ENCODE peak calls at places on chromosomes 6 and 20, in ten cellular contexts. E is fibroblast of lung, N is neuronal stem cell, S is hepatocyte, R is GM12878, M is H9, D is astrocyte, L is mesendoderm, V is GM23248, C is mammary epithelial cell. F is an unnamed sample.

GRCh38 chr6:165308926-165309731 is at the start of gene C6orf118:
- DNase-seq in D (peak; percentile 65), E (peak; percentile 29), C (no peak), L (peak; percentile 96), V (peak; percentile 68), M (peak; percentile 90), N (peak; percentile 78), R (no peak), S (peak; percentile 86), F (no peak)

GRCh38 chr6:24227556-24227955 is 101.5 kb downstream of the NRSN1 start:
- DNase-seq in R (no peak), S (no peak), D (no peak), E (peak; percentile 30), M (no peak), N (no peak), L (peak; percentile 58), V (no peak), C (no peak), F (no peak)

GRCh38 chr6:131116755-131117360 is 18.4 kb upstream of the AKAP7 start:
- DNase-seq in V (peak; percentile 69), L (peak; percentile 71), D (no peak), M (no peak), N (no peak), S (peak; percentile 50), R (no peak), C (peak; percentile 37), E (peak; percentile 87), F (peak; percentile 65)

GRCh38 chr20:38547288-38547825 is 33.6 kb upstream of the ADIG start:
- DNase-seq in D (no peak), C (no peak), M (no peak), V (no peak), L (no peak), E (no peak), S (no peak), R (no peak), N (no peak), F (no peak)

GRCh38 chr6:169345198-169345597 is 91.6 kb upstream of the THBS2 start:
- DNase-seq in D (no peak), L (no peak), N (no peak), E (peak; percentile 17), R (no peak), C (no peak), S (peak; percentile 32), M (no peak), V (no peak), F (no peak)

GRCh38 chr6:3337521-3338350 is 79.0 kb downstream of the PSMG4 start:
- DNase-seq in S (peak; percentile 40), L (peak; percentile 86), D (peak; percentile 42), M (no peak), C (no peak), V (peak; percentile 51), N (no peak), E (peak; percentile 28), R (no peak), F (no peak)

GRCh38 chr6:83824388-83824801 is 28.8 kb upstream of the RIPPLY2 start:
- DNase-seq in L (peak; percentile 53), M (no peak), S (peak; percentile 38), C (peak; percentile 84), V (peak; percentile 33), R (no peak), D (peak; percentile 14), N (no peak), E (no peak), F (no peak)

GRCh38 chr6:24504274-24504641 is 9.5 kb downstream of the ALDH5A1 start:
- DNase-seq in V (no peak), L (no peak), C (no peak), N (no peak), M (no peak), D (no peak), E (no peak), R (no peak), S (no peak), F (no peak)

GRCh38 chr20:50264534-50265145 is 74.0 kb downstream of the CEBPB start:
- DNase-seq in M (no peak), D (no peak), R (no peak), L (no peak), S (no peak), V (no peak), C (no peak), E (no peak), N (no peak), F (no peak)

GRCh38 chr20:17863577-17864292 is 104.9 kb downstream of the SNX5 start:
- DNase-seq in R (no peak), C (no peak), D (peak; percentile 27), N (no peak), E (peak; percentile 84), L (no peak), M (no peak), S (peak; percentile 88), V (peak; percentile 17), F (no peak)

GRCh38 chr20:36493801-36494114 is 47.6 kb upstream of the MYL9 start:
- DNase-seq in M (no peak), R (no peak), N (no peak), V (peak; percentile 98), L (no peak), D (peak; percentile 91), C (peak; percentile 85), E (peak; percentile 87), S (no peak), F (no peak)

GRCh38 chr6:143362192-143362558 is 88.3 kb downstream of the ADAT2 start:
- DNase-seq in R (no peak), L (no peak), N (no peak), D (no peak), E (no peak), S (no peak), C (no peak), V (no peak), M (no peak), F (no peak)

GRCh38 chr20:15544727-15545126 is 1028.5 kb downstream of the KIF16B start:
- DNase-seq in V (no peak), N (no peak), L (no peak), E (no peak), S (no peak), R (no peak), M (no peak), D (no peak), C (no peak), F (no peak)
- H3K4me2 ChIP-seq in V (no peak overlapping the region), N (no peak overlapping the region), L (no peak overlapping the region), E (no peak overlapping the region), S (no peak overlapping the region), R (no peak overlapping the region), M (no peak overlapping the region), D (no peak overlapping the region), C (no peak overlapping the region), F (no peak overlapping the region)

GRCh38 chr20:46348972-46349741 is 40.9 kb upstream of the CDH22 start:
- DNase-seq in L (peak; percentile 73), C (no peak), N (peak; percentile 72), V (peak; percentile 72), E (peak; percentile 34), R (no peak), D (no peak), S (peak; percentile 77), M (peak; percentile 80), F (peak; percentile 59)

GRCh38 chr20:46344488-46345162 is 36.3 kb upstream of the CDH22 start:
- DNase-seq in E (no peak), M (no peak), N (no peak), L (no peak), R (no peak), V (no peak), S (no peak), D (no peak), C (no peak), F (no peak)

GRCh38 chr20:46348231-46348803 is 40.0 kb upstream of the CDH22 start:
- DNase-seq in S (peak; percentile 63), V (peak; percentile 66), E (peak; percentile 21), C (no peak), R (no peak), N (peak; percentile 48), L (peak; percentile 94), D (no peak), M (peak; percentile 83), F (no peak)

GRCh38 chr20:46347831-46348230 is 39.5 kb upstream of the CDH22 start:
- DNase-seq in S (no peak), M (peak; percentile 42), L (peak; percentile 44), C (no peak), D (no peak), N (no peak), E (no peak), R (no peak), V (no peak), F (no peak)

GRCh38 chr20:46346770-46347169 is 38.5 kb upstream of the CDH22 start:
- DNase-seq in C (no peak), M (no peak), R (no peak), N (no peak), D (no peak), L (no peak), V (no peak), E (no peak), S (no peak), F (no peak)
- H3K4me1 ChIP-seq in C (peaks cover 11% of the 10 kb centered on the region), M (no peaks in the 10 kb centered on the region), R (peaks cover 30% of the 10 kb centered on the region), N (peaks cover 60% of the 10 kb centered on the region), D (peaks cover 22% of the 10 kb centered on the region), L (peaks cover 7% of the 10 kb centered on the region), V (peaks cover 14% of the 10 kb centered on the region), E (peaks cover 6% of the 10 kb centered on the region), S (peaks cover 27% of the 10 kb centered on the region), F (peaks cover 24% of the 10 kb centered on the region)

GRCh38 chr6:81894286-81894685 is 141.8 kb upstream of the TENT5A start:
- DNase-seq in V (peak; percentile 90), R (no peak), E (peak; percentile 86), S (peak; percentile 42), M (no peak), D (peak; percentile 75), L (no peak), C (no peak), N (no peak), F (no peak)
- H3K27ac ChIP-seq in V (peak overlapping the region; percentile 74), R (no peak overlapping the region), E (no peak overlapping the region), S (peak overlapping the region; percentile 78), M (no peak overlapping the region), D (peak overlapping the region; percentile 86), L (no peak overlapping the region), C (no peak overlapping the region), N (no peak overlapping the region), F (no peak overlapping the region)

GRCh38 chr20:34124469-34125249 is 12.6 kb upstream of the EIF2S2 start:
- DNase-seq in C (no peak), D (no peak), S (no peak), R (no peak), M (no peak), N (no peak), L (no peak), V (no peak), E (no peak), F (peak; percentile 81)

GRCh38 chr20:34127787-34128186 is 15.7 kb upstream of the EIF2S2 start:
- DNase-seq in D (no peak), S (no peak), C (no peak), N (no peak), E (no peak), V (no peak), L (peak; percentile 27), M (no peak), R (no peak), F (no peak)

DNA sequence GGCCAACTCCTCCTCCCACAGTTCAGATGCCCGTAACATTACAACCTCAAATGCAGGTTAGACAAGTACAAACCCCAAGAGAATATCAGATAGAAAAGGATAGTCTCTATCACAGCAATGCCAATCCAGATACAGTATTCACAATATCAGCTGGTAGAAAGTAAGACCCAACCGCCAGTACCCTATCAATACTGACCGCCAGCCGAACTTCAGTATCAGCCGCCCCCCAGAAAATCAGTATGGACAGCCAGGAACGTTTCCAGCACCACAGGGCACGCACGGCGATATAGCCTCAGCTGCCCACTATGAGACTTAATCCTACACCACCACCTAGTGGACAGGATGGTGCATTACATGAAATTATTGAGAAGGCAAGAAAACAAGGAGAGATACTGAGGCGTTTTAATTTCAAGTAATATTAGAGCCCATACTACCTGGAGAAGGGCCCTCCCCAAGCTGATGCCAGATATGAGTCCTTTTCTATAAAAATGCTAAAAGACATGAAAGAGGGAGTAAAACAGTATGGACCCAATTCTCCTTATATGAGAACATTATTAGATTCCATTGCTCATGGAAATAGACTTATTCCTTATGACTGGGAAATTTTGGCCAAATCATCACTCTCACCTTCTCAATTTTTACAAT is 17.6 kb upstream of the EIF2S2 start:
- DNase-seq in S (peak; percentile 83), L (peak; percentile 84), E (peak; percentile 77), V (peak; percentile 81), N (peak; percentile 75), D (peak; percentile 30), R (peak; percentile 9), M (peak; percentile 65), C (peak; percentile 64), F (peak; percentile 84)
- H3K4me2 ChIP-seq in S (peak overlapping the region; percentile 69), L (no peak overlapping the region), E (peak overlapping the region; percentile 66), V (peak overlapping the region; percentile 30), N (peak overlapping the region; percentile 40), D (peak overlapping the region; percentile 58), R (peak overlapping the region; percentile 66), M (no peak overlapping the region), C (peak overlapping the region; percentile 57), F (peak overlapping the region; percentile 82)